ENCODE peak calls at places on chromosomes 6 and 20, in eight cellular contexts. One of them, this sample, is unnamed.

GRCh38 chr6:166556871-166557322 is 29.6 kb downstream of the RAMACL start:
- DNase-seq in IMR-90: peak; percentile 65
- DNase-seq in CD4-positive, CD25-positive, alpha-beta regulatory T cell: no peak
- DNase-seq in head of caudate nucleus: peak; percentile 87
- DNase-seq in SW480: peak; percentile 91
- DNase-seq in naive thymus-derived CD8-positive, alpha-beta T cell: no peak
- DNase-seq in transverse colon: peak; percentile 75
- DNase-seq in NCI-H1092: no peak
- DNase-seq in this sample: peak; percentile 57

GRCh38 chr6:94269256-94269655 is 849.9 kb upstream of the EPHA7 start:
- DNase-seq in IMR-90: no peak
- DNase-seq in CD4-positive, CD25-positive, alpha-beta regulatory T cell: no peak
- DNase-seq in head of caudate nucleus: no peak
- DNase-seq in SW480: no peak
- DNase-seq in naive thymus-derived CD8-positive, alpha-beta T cell: no peak
- DNase-seq in transverse colon: no peak
- DNase-seq in NCI-H1092: no peak
- DNase-seq in this sample: peak; percentile 45

GRCh38 chr6:98823428-98823827 is 10.9 kb upstream of the POU3F2 start:
- DNase-seq in IMR-90: no peak
- DNase-seq in CD4-positive, CD25-positive, alpha-beta regulatory T cell: no peak
- DNase-seq in head of caudate nucleus: no peak
- DNase-seq in SW480: no peak
- DNase-seq in naive thymus-derived CD8-positive, alpha-beta T cell: no peak
- DNase-seq in transverse colon: no peak
- DNase-seq in NCI-H1092: no peak
- DNase-seq in this sample: no peak

GRCh38 chr20:9909167-9909566 is 70.3 kb upstream of the PAK5 start:
- DNase-seq in IMR-90: no peak
- DNase-seq in CD4-positive, CD25-positive, alpha-beta regulatory T cell: no peak
- DNase-seq in head of caudate nucleus: no peak
- DNase-seq in SW480: no peak
- DNase-seq in naive thymus-derived CD8-positive, alpha-beta T cell: no peak
- DNase-seq in transverse colon: no peak
- DNase-seq in NCI-H1092: no peak
- DNase-seq in this sample: no peak

GRCh38 chr6:26065952-26066380 is 21.3 kb upstream of the HFE start:
- DNase-seq in IMR-90: peak; percentile 82
- DNase-seq in CD4-positive, CD25-positive, alpha-beta regulatory T cell: peak; percentile 80
- DNase-seq in head of caudate nucleus: peak; percentile 64
- DNase-seq in SW480: peak; percentile 73
- DNase-seq in naive thymus-derived CD8-positive, alpha-beta T cell: no peak
- DNase-seq in transverse colon: peak; percentile 81
- DNase-seq in NCI-H1092: no peak
- DNase-seq in this sample: peak; percentile 92

GRCh38 chr6:106525885-106526280 is 103.4 kb downstream of the RTN4IP1 start:
- DNase-seq in IMR-90: no peak
- DNase-seq in CD4-positive, CD25-positive, alpha-beta regulatory T cell: peak; percentile 46
- DNase-seq in head of caudate nucleus: no peak
- DNase-seq in SW480: no peak
- DNase-seq in naive thymus-derived CD8-positive, alpha-beta T cell: no peak
- DNase-seq in transverse colon: no peak
- DNase-seq in NCI-H1092: no peak
- DNase-seq in this sample: no peak

GRCh38 chr6:157265630-157266029 is 57.7 kb downstream of the TMEM242 start:
- DNase-seq in IMR-90: no peak
- DNase-seq in CD4-positive, CD25-positive, alpha-beta regulatory T cell: no peak
- DNase-seq in head of caudate nucleus: no peak
- DNase-seq in SW480: no peak
- DNase-seq in naive thymus-derived CD8-positive, alpha-beta T cell: no peak
- DNase-seq in transverse colon: no peak
- DNase-seq in NCI-H1092: peak; percentile 72
- DNase-seq in this sample: no peak

GRCh38 chr6:1630212-1630770 is 20.6 kb downstream of the FOXC1 start:
- DNase-seq in IMR-90: no peak
- DNase-seq in CD4-positive, CD25-positive, alpha-beta regulatory T cell: no peak
- DNase-seq in head of caudate nucleus: no peak
- DNase-seq in SW480: no peak
- DNase-seq in naive thymus-derived CD8-positive, alpha-beta T cell: no peak
- DNase-seq in transverse colon: no peak
- DNase-seq in NCI-H1092: no peak
- DNase-seq in this sample: no peak

GRCh38 chr6:158376650-158377081 is 64.4 kb downstream of the TULP4 start:
- DNase-seq in IMR-90: peak; percentile 89
- DNase-seq in CD4-positive, CD25-positive, alpha-beta regulatory T cell: no peak
- DNase-seq in head of caudate nucleus: peak; percentile 27
- DNase-seq in SW480: no peak
- DNase-seq in naive thymus-derived CD8-positive, alpha-beta T cell: no peak
- DNase-seq in transverse colon: no peak
- DNase-seq in NCI-H1092: no peak
- DNase-seq in this sample: no peak

GRCh38 chr6:137589067-137589848 is 95.1 kb upstream of the OLIG3 start:
- DNase-seq in IMR-90: peak; percentile 50
- DNase-seq in CD4-positive, CD25-positive, alpha-beta regulatory T cell: peak; percentile 74
- DNase-seq in head of caudate nucleus: no peak
- DNase-seq in SW480: peak; percentile 32
- DNase-seq in naive thymus-derived CD8-positive, alpha-beta T cell: no peak
- DNase-seq in transverse colon: no peak
- DNase-seq in NCI-H1092: peak; percentile 10
- DNase-seq in this sample: peak; percentile 76

GRCh38 chr6:44868905-44869304 is 459.2 kb upstream of the RUNX2 start:
- DNase-seq in IMR-90: no peak
- DNase-seq in CD4-positive, CD25-positive, alpha-beta regulatory T cell: no peak
- DNase-seq in head of caudate nucleus: no peak
- DNase-seq in SW480: no peak
- DNase-seq in naive thymus-derived CD8-positive, alpha-beta T cell: no peak
- DNase-seq in transverse colon: no peak
- DNase-seq in NCI-H1092: no peak
- DNase-seq in this sample: no peak

GRCh38 chr6:37648465-37649330 is 49.0 kb downstream of the MDGA1 start:
- DNase-seq in IMR-90: no peak
- DNase-seq in CD4-positive, CD25-positive, alpha-beta regulatory T cell: peak; percentile 31
- DNase-seq in head of caudate nucleus: no peak
- DNase-seq in SW480: no peak
- DNase-seq in naive thymus-derived CD8-positive, alpha-beta T cell: no peak
- DNase-seq in transverse colon: no peak
- DNase-seq in NCI-H1092: no peak
- DNase-seq in this sample: no peak

GRCh38 chr6:145850671-145851070 is 36.1 kb upstream of the FBXO30 start:
- DNase-seq in IMR-90: no peak
- DNase-seq in CD4-positive, CD25-positive, alpha-beta regulatory T cell: no peak
- DNase-seq in head of caudate nucleus: no peak
- DNase-seq in SW480: no peak
- DNase-seq in naive thymus-derived CD8-positive, alpha-beta T cell: no peak
- DNase-seq in transverse colon: no peak
- DNase-seq in NCI-H1092: no peak
- DNase-seq in this sample: no peak

GRCh38 chr6:1593286-1593957 is 16.3 kb upstream of the FOXC1 start:
- DNase-seq in IMR-90: no peak
- DNase-seq in CD4-positive, CD25-positive, alpha-beta regulatory T cell: no peak
- DNase-seq in head of caudate nucleus: peak; percentile 53
- DNase-seq in SW480: no peak
- DNase-seq in naive thymus-derived CD8-positive, alpha-beta T cell: no peak
- DNase-seq in transverse colon: no peak
- DNase-seq in NCI-H1092: no peak
- DNase-seq in this sample: no peak

GRCh38 chr6:104460759-104461530 is 398.8 kb downstream of the HACE1 start:
- DNase-seq in IMR-90: no peak
- DNase-seq in CD4-positive, CD25-positive, alpha-beta regulatory T cell: no peak
- DNase-seq in head of caudate nucleus: no peak
- DNase-seq in SW480: no peak
- DNase-seq in naive thymus-derived CD8-positive, alpha-beta T cell: no peak
- DNase-seq in transverse colon: no peak
- DNase-seq in NCI-H1092: no peak
- DNase-seq in this sample: no peak

This sample was measured in A673.